ENCODE peak calls at places on chromosomes 12 and 14, in eight cellular contexts. One of them, this sample, is unnamed.

GRCh38 chr14:62455446-62455845 is 589.8 kb downstream of the KCNH5 start:
- DNase-seq in pancreas: no peak
- DNase-seq in ovary: no peak
- DNase-seq in colonic mucosa: no peak
- DNase-seq in thoracic aorta: no peak
- DNase-seq in DND-41: no peak
- DNase-seq in breast epithelium: no peak
- DNase-seq in IMR-90: peak; percentile 55
- DNase-seq in this sample: no peak

GRCh38 chr12:126512916-126513913 is 1448.0 kb downstream of the AACS start:
- DNase-seq in ovary: no peak
- DNase-seq in breast epithelium: no peak
- DNase-seq in DND-41: no peak
- DNase-seq in IMR-90: no peak
- DNase-seq in thoracic aorta: no peak
- DNase-seq in colonic mucosa: no peak
- DNase-seq in pancreas: no peak
- DNase-seq in this sample: no peak

GRCh38 chr14:35234007-35234406 is 58.2 kb upstream of the PSMA6 start:
- DNase-seq in thoracic aorta: no peak
- DNase-seq in colonic mucosa: no peak
- DNase-seq in ovary: no peak
- DNase-seq in DND-41: no peak
- DNase-seq in breast epithelium: no peak
- DNase-seq in pancreas: no peak
- DNase-seq in IMR-90: peak; percentile 54
- DNase-seq in this sample: no peak

GRCh38 chr14:104499784-104500496 is 79.6 kb upstream of the C14orf180 start:
- DNase-seq in thoracic aorta: no peak
- DNase-seq in IMR-90: no peak
- DNase-seq in breast epithelium: no peak
- DNase-seq in ovary: no peak
- DNase-seq in pancreas: no peak
- DNase-seq in colonic mucosa: peak; percentile 44
- DNase-seq in DND-41: no peak
- DNase-seq in this sample: no peak

GRCh38 chr14:100463937-100464336 is 123.3 kb downstream of the BEGAIN start:
- DNase-seq in ovary: no peak
- DNase-seq in breast epithelium: no peak
- DNase-seq in pancreas: no peak
- DNase-seq in thoracic aorta: no peak
- DNase-seq in colonic mucosa: no peak
- DNase-seq in DND-41: no peak
- DNase-seq in IMR-90: no peak
- DNase-seq in this sample: no peak

GRCh38 chr14:78259831-78260230 is 89.7 kb downstream of the NRXN3 start:
- DNase-seq in IMR-90: no peak
- DNase-seq in ovary: no peak
- DNase-seq in breast epithelium: no peak
- DNase-seq in pancreas: no peak
- DNase-seq in thoracic aorta: no peak
- DNase-seq in DND-41: no peak
- DNase-seq in colonic mucosa: no peak
- DNase-seq in this sample: no peak

GRCh38 chr12:70691018-70691672 is 53.9 kb upstream of the PTPRB start:
- DNase-seq in thoracic aorta: no peak
- DNase-seq in breast epithelium: no peak
- DNase-seq in IMR-90: peak; percentile 65
- DNase-seq in pancreas: no peak
- DNase-seq in colonic mucosa: no peak
- DNase-seq in DND-41: no peak
- DNase-seq in ovary: no peak
- DNase-seq in this sample: no peak

GRCh38 chr12:52022841-52023181 is 16.1 kb downstream of the TAMALIN start:
- DNase-seq in IMR-90: no peak
- DNase-seq in ovary: no peak
- DNase-seq in DND-41: no peak
- DNase-seq in breast epithelium: no peak
- DNase-seq in pancreas: no peak
- DNase-seq in thoracic aorta: no peak
- DNase-seq in colonic mucosa: peak; percentile 57
- DNase-seq in this sample: no peak

GRCh38 chr14:44846232-44846824 is 115.4 kb downstream of the KLHL28 start:
- DNase-seq in breast epithelium: no peak
- DNase-seq in thoracic aorta: no peak
- DNase-seq in colonic mucosa: no peak
- DNase-seq in DND-41: peak; percentile 12
- DNase-seq in pancreas: no peak
- DNase-seq in ovary: no peak
- DNase-seq in IMR-90: peak; percentile 55
- DNase-seq in this sample: no peak

GRCh38 chr12:79531547-79531946 is 159.2 kb downstream of the PAWR start:
- DNase-seq in DND-41: no peak
- DNase-seq in IMR-90: peak; percentile 89
- DNase-seq in thoracic aorta: no peak
- DNase-seq in colonic mucosa: no peak
- DNase-seq in breast epithelium: no peak
- DNase-seq in pancreas: no peak
- DNase-seq in ovary: no peak
- DNase-seq in this sample: no peak

GRCh38 chr14:42228611-42229010 is 621.9 kb downstream of the LRFN5 start:
- DNase-seq in DND-41: no peak
- DNase-seq in ovary: no peak
- DNase-seq in pancreas: no peak
- DNase-seq in breast epithelium: no peak
- DNase-seq in IMR-90: no peak
- DNase-seq in colonic mucosa: no peak
- DNase-seq in thoracic aorta: no peak
- DNase-seq in this sample: no peak

DNA sequence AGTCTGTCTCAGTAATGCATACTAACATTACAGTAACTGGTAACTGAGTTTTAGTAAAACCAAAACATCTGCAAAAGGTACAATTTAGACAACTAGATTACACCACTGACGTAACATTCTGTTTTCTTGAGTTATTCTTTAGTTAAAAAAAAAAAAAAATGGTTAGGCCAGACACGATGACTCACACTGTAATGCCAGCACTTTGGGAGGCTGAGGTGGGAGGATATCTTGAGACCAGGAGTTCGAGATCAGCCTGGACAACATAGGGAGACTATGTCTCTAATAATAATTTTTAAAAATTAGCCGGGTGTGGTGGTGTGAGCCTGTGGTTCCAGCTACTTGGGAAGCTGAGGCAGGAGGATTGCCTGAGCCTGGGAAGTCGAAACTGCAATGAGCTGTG is 34.1 kb downstream of the AP5M1 start:
- DNase-seq in ovary: no peak
- DNase-seq in thoracic aorta: no peak
- DNase-seq in colonic mucosa: no peak
- DNase-seq in IMR-90: no peak
- DNase-seq in breast epithelium: no peak
- DNase-seq in pancreas: no peak
- DNase-seq in DND-41: no peak
- DNase-seq in this sample: no peak
- TF ChIP-seq CTCF in ovary: no peak
- TF ChIP-seq CTCF in thoracic aorta: no peak
- TF ChIP-seq CTCF in colonic mucosa: no peak
- TF ChIP-seq CTCF in IMR-90: no peak
- TF ChIP-seq CTCF in breast epithelium: no peak
- TF ChIP-seq CTCF in pancreas: no peak
- TF ChIP-seq CTCF in DND-41: no peak
- TF ChIP-seq CTCF in this sample: no peak

GRCh38 chr14:55075628-55076027 is 24.2 kb downstream of the MAPK1IP1L start:
- DNase-seq in pancreas: no peak
- DNase-seq in breast epithelium: no peak
- DNase-seq in thoracic aorta: no peak
- DNase-seq in ovary: no peak
- DNase-seq in IMR-90: peak; percentile 70
- DNase-seq in colonic mucosa: no peak
- DNase-seq in DND-41: no peak
- DNase-seq in this sample: no peak

GRCh38 chr14:55073856-55074255 is 22.4 kb downstream of the MAPK1IP1L start:
- DNase-seq in thoracic aorta: no peak
- DNase-seq in pancreas: no peak
- DNase-seq in ovary: no peak
- DNase-seq in colonic mucosa: no peak
- DNase-seq in DND-41: no peak
- DNase-seq in breast epithelium: no peak
- DNase-seq in IMR-90: peak; percentile 81
- DNase-seq in this sample: no peak

GRCh38 chr14:55071870-55072640 is 20.6 kb downstream of the MAPK1IP1L start:
- DNase-seq in DND-41: no peak
- DNase-seq in IMR-90: peak; percentile 94
- DNase-seq in breast epithelium: no peak
- DNase-seq in ovary: no peak
- DNase-seq in thoracic aorta: peak; percentile 22
- DNase-seq in colonic mucosa: no peak
- DNase-seq in pancreas: no peak
- DNase-seq in this sample: peak; percentile 56

GRCh38 chr14:55074662-55075061 is 23.2 kb downstream of the MAPK1IP1L start:
- DNase-seq in DND-41: no peak
- DNase-seq in pancreas: no peak
- DNase-seq in ovary: no peak
- DNase-seq in IMR-90: peak; percentile 60
- DNase-seq in breast epithelium: no peak
- DNase-seq in colonic mucosa: no peak
- DNase-seq in thoracic aorta: no peak
- DNase-seq in this sample: no peak

DNA sequence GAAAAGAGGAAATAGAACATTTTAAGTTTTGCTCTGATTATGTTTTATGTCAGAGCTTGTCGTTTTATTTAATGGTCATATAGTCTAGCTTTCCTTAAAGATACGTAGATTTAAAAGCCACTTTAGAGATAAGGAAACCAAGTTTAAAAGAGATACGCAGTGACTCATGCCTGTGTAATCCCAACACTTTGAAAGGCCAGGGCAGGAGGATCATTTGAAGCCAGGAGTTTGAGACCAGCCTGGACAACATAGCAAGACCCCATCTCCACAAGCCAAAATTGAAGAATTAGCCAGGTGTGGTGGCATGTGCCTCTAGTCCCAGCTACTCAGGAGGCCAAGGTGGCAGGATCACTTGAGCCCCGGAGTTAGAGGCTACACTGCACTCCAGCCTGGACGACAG is 19.6 kb downstream of the MAPK1IP1L start:
- DNase-seq in ovary: no peak
- DNase-seq in thoracic aorta: no peak
- DNase-seq in IMR-90: peak; percentile 50
- DNase-seq in DND-41: no peak
- DNase-seq in pancreas: no peak
- DNase-seq in colonic mucosa: no peak
- DNase-seq in breast epithelium: no peak
- DNase-seq in this sample: no peak
- H3K4me1 ChIP-seq in ovary: peaks cover 2% of the 10 kb centered on the region
- H3K4me1 ChIP-seq in thoracic aorta: peaks cover 16% of the 10 kb centered on the region
- H3K4me1 ChIP-seq in IMR-90: peaks cover 15% of the 10 kb centered on the region
- H3K4me1 ChIP-seq in DND-41: no peaks in the 10 kb centered on the region
- H3K4me1 ChIP-seq in pancreas: no peaks in the 10 kb centered on the region
- H3K4me1 ChIP-seq in colonic mucosa: no peaks in the 10 kb centered on the region
- H3K4me1 ChIP-seq in breast epithelium: no peaks in the 10 kb centered on the region
- H3K4me1 ChIP-seq in this sample: peaks cover 6% of the 10 kb centered on the region

GRCh38 chr14:96575233-96575632 is 73.1 kb downstream of the PAPOLA start:
- DNase-seq in IMR-90: no peak
- DNase-seq in pancreas: no peak
- DNase-seq in ovary: no peak
- DNase-seq in thoracic aorta: no peak
- DNase-seq in colonic mucosa: no peak
- DNase-seq in DND-41: no peak
- DNase-seq in breast epithelium: no peak
- DNase-seq in this sample: no peak

GRCh38 chr14:96574633-96575191 is 72.5 kb downstream of the PAPOLA start:
- DNase-seq in breast epithelium: no peak
- DNase-seq in colonic mucosa: no peak
- DNase-seq in pancreas: no peak
- DNase-seq in DND-41: no peak
- DNase-seq in ovary: peak; percentile 49
- DNase-seq in thoracic aorta: no peak
- DNase-seq in IMR-90: peak; percentile 82
- DNase-seq in this sample: no peak

GRCh38 chr14:96574171-96574632 is 72.0 kb downstream of the PAPOLA start:
- DNase-seq in colonic mucosa: no peak
- DNase-seq in thoracic aorta: no peak
- DNase-seq in DND-41: no peak
- DNase-seq in IMR-90: no peak
- DNase-seq in pancreas: no peak
- DNase-seq in breast epithelium: no peak
- DNase-seq in ovary: no peak
- DNase-seq in this sample: no peak

GRCh38 chr14:96571311-96571710 is 69.1 kb downstream of the PAPOLA start:
- DNase-seq in ovary: no peak
- DNase-seq in DND-41: no peak
- DNase-seq in thoracic aorta: no peak
- DNase-seq in breast epithelium: no peak
- DNase-seq in IMR-90: no peak
- DNase-seq in colonic mucosa: no peak
- DNase-seq in pancreas: no peak
- DNase-seq in this sample: no peak

DNA sequence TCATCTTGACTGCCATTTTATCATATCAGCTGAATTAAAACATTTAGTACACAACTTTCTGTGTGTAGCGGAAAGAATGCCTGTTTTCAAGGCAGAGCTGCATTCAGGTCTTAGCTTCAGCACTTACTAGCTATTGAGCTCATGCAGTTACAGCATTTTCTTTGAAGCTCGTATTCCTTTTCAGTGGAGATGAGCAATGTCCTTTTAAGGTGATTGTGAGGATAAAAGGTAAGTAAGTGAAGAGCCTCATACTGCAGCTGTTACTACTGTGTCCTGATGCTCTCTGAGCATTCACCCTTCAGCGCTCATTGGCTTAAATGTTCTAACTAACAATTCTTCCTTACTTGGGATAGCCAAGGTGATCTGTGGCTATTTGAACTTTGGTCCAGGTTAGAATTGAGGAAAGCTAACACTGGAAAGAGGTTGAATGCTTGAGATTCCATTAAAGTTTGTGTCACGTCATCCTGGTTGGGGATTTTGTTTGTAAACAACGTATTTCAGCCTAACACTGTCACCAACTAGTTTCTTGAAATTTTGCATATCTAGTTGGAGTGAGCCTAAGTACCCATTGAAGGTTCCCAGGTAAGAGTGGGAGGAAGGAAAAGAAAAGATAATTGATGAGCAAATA is 71.4 kb downstream of the PAPOLA start:
- DNase-seq in colonic mucosa: no peak
- DNase-seq in pancreas: no peak
- DNase-seq in IMR-90: no peak
- DNase-seq in ovary: no peak
- DNase-seq in DND-41: no peak
- DNase-seq in breast epithelium: no peak
- DNase-seq in thoracic aorta: no peak
- DNase-seq in this sample: no peak
- H3K4me3 ChIP-seq in colonic mucosa: no peak overlapping the region
- H3K4me3 ChIP-seq in pancreas: no peak overlapping the region
- H3K4me3 ChIP-seq in IMR-90: no peak overlapping the region
- H3K4me3 ChIP-seq in ovary: no peak overlapping the region
- H3K4me3 ChIP-seq in DND-41: no peak overlapping the region
- H3K4me3 ChIP-seq in breast epithelium: no peak overlapping the region
- H3K4me3 ChIP-seq in thoracic aorta: no peak overlapping the region
- H3K4me3 ChIP-seq in this sample: no peak overlapping the region

DNA sequence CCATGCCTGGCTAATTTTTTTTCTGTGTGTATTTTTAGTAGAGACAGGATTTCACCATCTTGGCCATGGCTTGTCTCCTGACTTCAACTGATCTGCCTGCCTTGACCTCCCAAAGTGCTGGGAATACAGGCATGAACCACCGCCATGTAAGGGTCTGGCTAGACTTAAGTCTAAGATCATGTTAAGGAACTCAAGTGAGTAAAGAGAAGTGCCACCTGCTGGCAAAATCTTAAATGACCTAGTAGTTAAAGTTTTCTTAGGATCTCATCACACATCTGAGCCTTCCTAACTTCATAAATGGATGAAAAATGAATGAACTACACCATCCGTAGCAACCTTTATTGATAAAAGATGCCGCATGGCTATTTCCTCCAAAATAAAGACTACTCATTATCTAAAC is 1.7 kb upstream of the C12orf56 start:
- DNase-seq in ovary: no peak
- DNase-seq in breast epithelium: no peak
- DNase-seq in thoracic aorta: no peak
- DNase-seq in colonic mucosa: no peak
- DNase-seq in pancreas: no peak
- DNase-seq in IMR-90: peak; percentile 56
- DNase-seq in DND-41: no peak
- DNase-seq in this sample: no peak
- TF ChIP-seq CTCF in ovary: no peak
- TF ChIP-seq CTCF in breast epithelium: no peak
- TF ChIP-seq CTCF in thoracic aorta: no peak
- TF ChIP-seq CTCF in colonic mucosa: no peak
- TF ChIP-seq CTCF in pancreas: no peak
- TF ChIP-seq CTCF in IMR-90: peak; percentile 52
- TF ChIP-seq CTCF in DND-41: peak; percentile 53
- TF ChIP-seq CTCF in this sample: no peak